ENCODE peak calls at places on chromosomes 5 and 9, in six cellular contexts. One of them, this sample, is unnamed.

GRCh38 chr5:30401479-30402058 is 791.9 kb upstream of the CDH6 start:
- DNase-seq in glutamatergic neuron: peak
- DNase-seq in brain pericyte: peak
- DNase-seq in KBM-7: peak
- DNase-seq in activated T-cell treated with anti-CD3 and anti-CD28 coated beads, Interleukin-2, amount 50 U/mL, for 48 hours: no peak
- DNase-seq in GM20000: no peak
- DNase-seq in this sample: no peak

GRCh38 chr9:136944094-136944518 is 432 bp downstream of the FBXW5 start:
- DNase-seq in GM20000: peak
- DNase-seq in brain pericyte: no peak
- DNase-seq in glutamatergic neuron: peak
- DNase-seq in activated T-cell treated with anti-CD3 and anti-CD28 coated beads, Interleukin-2, amount 50 U/mL, for 48 hours: no peak
- DNase-seq in KBM-7: peak
- DNase-seq in this sample: no peak

GRCh38 chr9:129752915-129753724 is at the start of gene PTGES:
- DNase-seq in activated T-cell treated with anti-CD3 and anti-CD28 coated beads, Interleukin-2, amount 50 U/mL, for 48 hours: peak
- DNase-seq in GM20000: peak
- DNase-seq in brain pericyte: no peak
- DNase-seq in KBM-7: peak
- DNase-seq in glutamatergic neuron: peak
- DNase-seq in this sample: peak

GRCh38 chr5:68217476-68217984 is 2.0 kb downstream of the PIK3R1 start:
- DNase-seq in brain pericyte: no peak
- DNase-seq in GM20000: no peak
- DNase-seq in glutamatergic neuron: no peak
- DNase-seq in KBM-7: peak
- DNase-seq in activated T-cell treated with anti-CD3 and anti-CD28 coated beads, Interleukin-2, amount 50 U/mL, for 48 hours: no peak
- DNase-seq in this sample: no peak

GRCh38 chr9:36911037-36911436 is 123.0 kb downstream of the PAX5 start:
- DNase-seq in GM20000: no peak
- DNase-seq in KBM-7: no peak
- DNase-seq in glutamatergic neuron: no peak
- DNase-seq in activated T-cell treated with anti-CD3 and anti-CD28 coated beads, Interleukin-2, amount 50 U/mL, for 48 hours: no peak
- DNase-seq in brain pericyte: no peak
- DNase-seq in this sample: no peak

GRCh38 chr5:133508845-133509741 is 103.2 kb downstream of the FSTL4 start:
- DNase-seq in KBM-7: no peak
- DNase-seq in GM20000: no peak
- DNase-seq in brain pericyte: no peak
- DNase-seq in activated T-cell treated with anti-CD3 and anti-CD28 coated beads, Interleukin-2, amount 50 U/mL, for 48 hours: no peak
- DNase-seq in glutamatergic neuron: no peak
- DNase-seq in this sample: no peak

GRCh38 chr9:126844085-126844484 is 16.4 kb upstream of the ZBTB34 start:
- DNase-seq in KBM-7: no peak
- DNase-seq in glutamatergic neuron: no peak
- DNase-seq in brain pericyte: peak
- DNase-seq in GM20000: no peak
- DNase-seq in activated T-cell treated with anti-CD3 and anti-CD28 coated beads, Interleukin-2, amount 50 U/mL, for 48 hours: no peak
- DNase-seq in this sample: peak

GRCh38 chr5:137055271-137055872 is 443.8 kb downstream of the SPOCK1 start:
- DNase-seq in activated T-cell treated with anti-CD3 and anti-CD28 coated beads, Interleukin-2, amount 50 U/mL, for 48 hours: no peak
- DNase-seq in GM20000: no peak
- DNase-seq in KBM-7: no peak
- DNase-seq in glutamatergic neuron: no peak
- DNase-seq in brain pericyte: no peak
- DNase-seq in this sample: no peak

GRCh38 chr5:59020611-59021285 is 437.9 kb downstream of the RAB3C start:
- DNase-seq in activated T-cell treated with anti-CD3 and anti-CD28 coated beads, Interleukin-2, amount 50 U/mL, for 48 hours: peak
- DNase-seq in KBM-7: no peak
- DNase-seq in GM20000: no peak
- DNase-seq in glutamatergic neuron: no peak
- DNase-seq in brain pericyte: no peak
- DNase-seq in this sample: no peak

GRCh38 chr5:121008041-121008440 is 543.9 kb downstream of the PRR16 start:
- DNase-seq in glutamatergic neuron: no peak
- DNase-seq in brain pericyte: no peak
- DNase-seq in KBM-7: no peak
- DNase-seq in GM20000: no peak
- DNase-seq in activated T-cell treated with anti-CD3 and anti-CD28 coated beads, Interleukin-2, amount 50 U/mL, for 48 hours: no peak
- DNase-seq in this sample: no peak

GRCh38 chr5:3414371-3414770 is 181.3 kb upstream of the IRX1 start:
- DNase-seq in brain pericyte: no peak
- DNase-seq in GM20000: no peak
- DNase-seq in activated T-cell treated with anti-CD3 and anti-CD28 coated beads, Interleukin-2, amount 50 U/mL, for 48 hours: no peak
- DNase-seq in KBM-7: no peak
- DNase-seq in glutamatergic neuron: no peak
- DNase-seq in this sample: no peak

GRCh38 chr5:67160985-67161384 is 35.6 kb downstream of the CD180 start:
- DNase-seq in KBM-7: no peak
- DNase-seq in GM20000: no peak
- DNase-seq in activated T-cell treated with anti-CD3 and anti-CD28 coated beads, Interleukin-2, amount 50 U/mL, for 48 hours: no peak
- DNase-seq in glutamatergic neuron: no peak
- DNase-seq in brain pericyte: no peak
- DNase-seq in this sample: no peak

GRCh38 chr5:41925555-41925946 is 470 bp downstream of the FBXO4 start:
- DNase-seq in brain pericyte: no peak
- DNase-seq in GM20000: no peak
- DNase-seq in KBM-7: peak
- DNase-seq in activated T-cell treated with anti-CD3 and anti-CD28 coated beads, Interleukin-2, amount 50 U/mL, for 48 hours: no peak
- DNase-seq in glutamatergic neuron: no peak
- DNase-seq in this sample: peak

This sample was measured in cerebellum.